ENCODE peak calls at places on chromosome 2, in ten cellular contexts. I, Y, W, B, F, M, G, R, U and X are unnamed samples.
A peak's percentile ranks its signal among the peaks of the same experiment; 100 is the strongest.

GRCh38 chr2:108926561-108927380 is 62.2 kb downstream of the EDAR start:
- DNase-seq in R (no peak), Y (no peak), F (no peak), W (no peak), M (no peak), U (peak; percentile 5), I (no peak), B (no peak), G (no peak), X (no peak)

GRCh38 chr2:38509322-38509946 is 93.3 kb downstream of the HNRNPLL start:
- DNase-seq in M (no peak), W (peak; percentile 42), B (peak; percentile 68), I (peak; percentile 87), U (peak; percentile 71), F (no peak), R (no peak), G (peak; percentile 71), Y (peak; percentile 82), X (no peak)

GRCh38 chr2:26917135-26917836 is 53.2 kb upstream of the MAPRE3 start:
- DNase-seq in U (no peak), R (no peak), M (no peak), I (no peak), F (no peak), Y (no peak), G (no peak), W (no peak), B (no peak), X (no peak)

GRCh38 chr2:11395389-11395788 is 51.0 kb upstream of the ROCK2 start:
- DNase-seq in M (no peak), W (no peak), B (no peak), Y (no peak), I (no peak), F (no peak), U (no peak), G (no peak), R (no peak), X (no peak)

GRCh38 chr2:197486175-197486574 is 13.5 kb downstream of the HSPD1 start:
- DNase-seq in B (no peak), Y (no peak), R (no peak), M (no peak), I (no peak), G (no peak), W (no peak), U (no peak), F (no peak), X (no peak)

GRCh38 chr2:238868067-238868524 is 20.2 kb downstream of the TWIST2 start:
- DNase-seq in G (no peak), I (peak; percentile 71), M (peak; percentile 51), F (no peak), R (no peak), U (no peak), B (peak; percentile 69), Y (peak; percentile 90), W (no peak), X (no peak)

GRCh38 chr2:2107627-2108026 is 223.4 kb downstream of the MYT1L start:
- DNase-seq in Y (no peak), B (no peak), M (no peak), I (no peak), F (no peak), G (no peak), W (no peak), R (no peak), U (no peak), X (no peak)

GRCh38 chr2:34547900-34548299 is 948.8 kb upstream of the FAM98A start:
- DNase-seq in F (no peak), B (no peak), U (no peak), G (no peak), Y (no peak), I (no peak), M (no peak), W (no peak), R (no peak), X (no peak)